ENCODE peak calls at places on chromosomes 11 and 22, in ten cellular contexts. R is cardiac muscle cell; N is adrenal gland; I is right atrium auricular region; Z is mammary epithelial cell; B is neural progenitor cell; Y is astrocyte; W is effector memory CD4-positive, alpha-beta T cell; T is lung; V is naive thymus-derived CD4-positive, alpha-beta T cell. O is an unnamed sample. For H3K4me1, the result is how much of the 10 kb centered on the place peaks cover.

GRCh38 chr11:69874178-69874983 is 55.2 kb upstream of the FGF3 start:
- DNase-seq in W (no peak), Y (no peak), T (no peak), B (no peak), Z (no peak), R (no peak), N (no peak), V (no peak), I (no peak), O (no peak)

GRCh38 chr11:13118194-13118593 is 109.1 kb downstream of the RASSF10 start:
- DNase-seq in Z (peak), T (no peak), R (peak), N (no peak), V (no peak), Y (peak), I (no peak), B (no peak), W (no peak), O (no peak)

GRCh38 chr22:27512283-27512761 is 289.2 kb downstream of the MN1 start:
- DNase-seq in N (peak), R (peak), Z (peak), W (no peak), I (peak), Y (peak), T (peak), V (no peak), B (no peak), O (peak)

GRCh38 chr22:30826670-30827355 is 132.1 kb downstream of the OSBP2 start:
- DNase-seq in B (no peak), W (no peak), I (no peak), V (no peak), T (no peak), Y (no peak), Z (no peak), R (no peak), N (no peak), O (no peak)

GRCh38 chr22:29704528-29705285 is 15.1 kb upstream of the CABP7 start:
- DNase-seq in N (no peak), Z (no peak), B (no peak), T (no peak), R (peak), I (no peak), Y (peak), V (no peak), W (no peak), O (peak)

GRCh38 chr11:84384637-84385227 is 1098.6 kb upstream of the CCDC90B start:
- DNase-seq in N (peak), W (no peak), B (peak), Y (peak), V (no peak), R (peak), I (peak), Z (peak), T (peak), O (no peak)

GRCh38 chr11:126862664-126863247 is 137.8 kb downstream of the KIRREL3 start:
- DNase-seq in Y (no peak), V (no peak), N (no peak), T (no peak), B (peak), Z (no peak), R (no peak), W (no peak), I (no peak), O (no peak)

GRCh38 chr11:59560702-59561469 is 49.5 kb downstream of the OR4D9 start:
- DNase-seq in W (peak), I (peak), Z (peak), V (peak), T (peak), N (peak), B (peak), R (peak), Y (peak), O (peak)

GRCh38 chr11:133988686-133989410 is 32.1 kb upstream of the IGSF9B start:
- DNase-seq in V (no peak), I (no peak), W (no peak), N (no peak), R (no peak), Z (no peak), T (no peak), Y (no peak), B (no peak), O (no peak)

GRCh38 chr11:111358038-111359001 is 20.8 kb downstream of the POU2AF1 start:
- DNase-seq in I (no peak), Z (no peak), R (no peak), V (no peak), T (peak), B (no peak), W (no peak), Y (no peak), N (no peak), O (no peak)

GRCh38 chr11:118142081-118142480 is 10.5 kb downstream of the SCN4B start:
- DNase-seq in Y (no peak), R (peak), N (no peak), T (no peak), W (no peak), I (no peak), Z (peak), B (no peak), V (no peak), O (no peak)

GRCh38 chr11:32830413-32830738 is 649 bp downstream of the PRRG4 start:
- DNase-seq in I (no peak), V (no peak), Y (no peak), B (no peak), R (peak), Z (peak), W (no peak), N (peak), T (peak), O (no peak)

GRCh38 chr11:10742460-10743208 is 8.4 kb upstream of the CTR9 start:
- DNase-seq in B (no peak), R (peak), W (peak), Z (peak), T (no peak), Y (peak), I (no peak), N (peak), V (no peak), O (no peak)

GRCh38 chr11:114285599-114285998 is 10.6 kb upstream of the NNMT start:
- DNase-seq in B (no peak), R (peak), Y (peak), I (no peak), V (no peak), N (no peak), W (no peak), Z (no peak), T (no peak), O (no peak)

GRCh38 chr11:4680341-4680740 is 17.3 kb downstream of the OR51E2 start:
- DNase-seq in B (no peak), N (no peak), Y (no peak), V (no peak), W (no peak), T (no peak), R (no peak), Z (no peak), I (no peak), O (no peak)

GRCh38 chr11:2750601-2751522 is 51.1 kb upstream of the KCNQ1OT1 start:
- DNase-seq in B (peak), Y (no peak), I (no peak), W (no peak), R (no peak), N (no peak), Z (no peak), V (no peak), T (no peak), O (no peak)

GRCh38 chr11:20397281-20397680 is 9.8 kb downstream of the PRMT3 start:
- DNase-seq in V (peak), Y (peak), B (peak), T (no peak), I (no peak), R (peak), W (no peak), N (peak), Z (peak), O (no peak)

DNA sequence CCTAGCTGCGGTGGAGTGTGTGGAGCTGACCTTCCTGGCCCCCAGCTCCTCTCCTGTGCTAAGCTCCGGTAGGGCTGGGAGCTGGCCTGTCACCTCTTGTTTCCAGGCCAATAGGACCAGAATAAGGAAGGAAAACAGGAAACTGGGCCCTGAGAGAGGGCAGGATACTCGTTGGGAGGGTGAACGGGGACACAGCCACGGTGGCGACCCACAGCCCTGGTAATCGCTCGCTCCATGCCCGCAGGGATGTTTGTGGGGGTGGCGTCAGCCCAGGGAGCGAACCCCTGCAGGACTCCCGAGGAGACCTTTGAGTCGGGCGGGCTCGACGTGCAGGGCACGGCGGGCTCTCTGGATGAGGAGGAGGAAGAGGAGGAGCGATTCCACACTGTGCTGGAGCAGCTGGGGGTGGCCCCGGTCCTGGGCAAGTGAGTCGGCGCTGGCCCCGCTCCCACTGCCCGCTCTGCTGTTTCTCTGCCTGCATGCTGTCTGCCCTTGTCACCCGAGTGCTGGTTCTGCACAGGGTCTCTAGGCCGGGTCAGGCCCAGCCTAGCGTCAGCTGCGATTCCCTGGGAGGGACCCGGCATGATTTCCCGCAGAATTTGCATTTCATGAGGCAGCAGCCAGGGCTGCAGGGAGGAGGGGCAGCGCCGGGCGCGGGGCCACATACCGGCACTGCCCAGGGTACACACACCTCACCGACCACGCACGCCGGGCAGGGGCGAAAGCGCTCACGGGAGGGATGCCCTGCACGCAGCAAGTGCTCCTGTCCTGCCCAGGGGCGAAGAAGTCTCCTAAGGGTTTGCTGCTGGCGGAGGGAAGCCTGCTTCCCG is 1.6 kb downstream of the CRACR2B start:
- DNase-seq in I (no peak), B (peak), Z (no peak), V (no peak), N (no peak), T (peak), R (peak), Y (no peak), W (no peak), O (no peak)
- H3K4me3 ChIP-seq in I (peak), B (peak), Z (no peak), V (no peak), N (no peak), T (no peak), R (peak), Y (peak), W (peak), O (no peak)

GRCh38 chr11:47183031-47183856 is 3.0 kb downstream of the PACSIN3 start:
- DNase-seq in Y (no peak), B (no peak), N (no peak), W (no peak), I (no peak), Z (no peak), V (no peak), R (no peak), T (no peak), O (no peak)

GRCh38 chr11:47184711-47185304 is 1.4 kb downstream of the PACSIN3 start:
- DNase-seq in W (no peak), T (no peak), Y (no peak), R (peak), B (peak), Z (no peak), I (no peak), N (peak), V (no peak), O (peak)

GRCh38 chr11:47182380-47182779 is 3.9 kb downstream of the PACSIN3 start:
- DNase-seq in N (no peak), T (no peak), I (no peak), V (no peak), R (no peak), B (no peak), Y (no peak), W (no peak), Z (no peak), O (no peak)

GRCh38 chr11:47185305-47186075 is 744 bp downstream of the PACSIN3 start:
- DNase-seq in Z (peak), V (no peak), Y (no peak), W (no peak), T (peak), N (peak), I (no peak), B (peak), R (peak), O (peak)

DNA sequence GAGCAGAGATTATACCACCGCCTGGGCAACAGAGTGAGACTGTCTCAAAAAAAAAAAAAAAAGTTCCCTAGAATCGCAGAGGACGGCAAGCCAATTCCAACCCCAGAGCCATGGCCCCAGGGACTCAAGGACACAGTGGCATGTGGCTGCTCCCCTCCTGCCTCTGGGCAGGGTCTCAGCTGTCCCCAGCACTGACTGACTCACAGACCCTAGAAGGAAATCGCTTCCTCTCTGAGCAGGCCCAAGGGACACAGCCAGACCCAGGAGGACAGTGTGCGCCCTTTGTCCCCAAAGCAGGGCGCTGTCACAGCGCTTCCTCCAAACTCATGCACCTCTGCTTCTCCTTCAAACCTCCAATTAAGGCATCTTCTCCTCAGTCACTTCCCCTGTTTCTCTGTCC is 2.3 kb downstream of the PACSIN3 start:
- DNase-seq in T (no peak), V (no peak), W (no peak), R (no peak), Z (no peak), N (peak), I (no peak), Y (no peak), B (no peak), O (no peak)
- H3K4me1 ChIP-seq in T (under half), V (under half), W (under half), R (under half), Z (under half), N (under half), I (under half), Y (under half), B (under half), O (under half)

GRCh38 chr11:48000432-48000831 is 20.1 kb downstream of the PTPRJ start:
- DNase-seq in Z (no peak), Y (no peak), N (no peak), T (no peak), I (no peak), V (no peak), W (no peak), B (no peak), R (no peak), O (no peak)
- H3K27ac ChIP-seq in Z (no peak), Y (no peak), N (no peak), T (no peak), I (no peak), V (peak), W (peak), B (no peak), R (no peak), O (no peak)

DNA sequence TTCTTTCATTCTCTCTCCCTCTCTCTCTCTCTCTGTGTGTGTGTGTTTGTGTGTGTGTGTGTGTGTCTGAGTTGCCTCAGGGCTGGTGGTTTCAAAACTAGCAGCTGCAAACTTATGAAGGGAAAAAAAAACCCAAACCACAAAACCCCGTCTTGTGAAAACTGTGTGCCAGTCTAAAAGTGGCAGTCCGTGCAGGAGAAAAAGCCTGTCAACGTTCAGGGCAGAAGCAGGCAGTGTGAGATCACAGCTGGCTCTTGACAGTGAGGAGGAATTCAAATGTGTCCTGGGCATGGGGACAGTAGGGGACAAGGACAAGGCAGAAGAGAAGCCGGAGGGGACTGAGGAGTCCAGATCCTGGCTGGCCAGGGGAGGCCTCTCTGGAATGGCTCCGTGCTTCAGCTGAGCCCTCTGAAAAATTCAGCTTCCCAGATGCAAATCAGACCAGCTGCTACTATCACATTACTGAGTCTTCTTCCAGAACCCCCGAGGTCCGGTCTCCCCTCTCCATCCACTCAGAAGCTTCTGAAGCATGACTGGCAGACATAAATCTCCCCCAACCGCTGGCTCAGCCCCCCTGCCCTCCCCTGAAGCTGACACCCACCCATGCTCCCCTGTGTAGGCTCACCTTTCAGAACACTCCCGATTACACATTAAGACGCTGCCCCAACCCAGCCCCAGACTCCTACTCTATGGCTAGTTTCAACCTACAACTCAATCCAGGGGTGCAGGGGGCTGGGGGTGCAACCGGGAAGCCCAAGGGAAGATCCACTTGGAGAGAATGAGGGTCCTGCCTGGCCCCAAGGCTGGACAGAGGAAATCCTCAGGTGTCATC is 32.0 kb downstream of the FLI1 start:
- DNase-seq in I (no peak), R (peak), Y (peak), W (peak), Z (peak), V (peak), T (no peak), N (no peak), B (no peak), O (no peak)
- H3K4me3 ChIP-seq in I (no peak), R (no peak), Y (no peak), W (peak), Z (no peak), V (peak), T (no peak), N (no peak), B (no peak), O (no peak)

GRCh38 chr11:124887667-124888013 is 10.0 kb downstream of the ROBO4 start:
- DNase-seq in N (no peak), B (no peak), Y (no peak), Z (no peak), V (no peak), I (no peak), W (no peak), T (no peak), R (no peak), O (no peak)
- H3K4me1 ChIP-seq in N (under half), B (under half), Y (under half), Z (under half), V (under half), I (under half), W (under half), T (under half), R (under half), O (under half)

DNA sequence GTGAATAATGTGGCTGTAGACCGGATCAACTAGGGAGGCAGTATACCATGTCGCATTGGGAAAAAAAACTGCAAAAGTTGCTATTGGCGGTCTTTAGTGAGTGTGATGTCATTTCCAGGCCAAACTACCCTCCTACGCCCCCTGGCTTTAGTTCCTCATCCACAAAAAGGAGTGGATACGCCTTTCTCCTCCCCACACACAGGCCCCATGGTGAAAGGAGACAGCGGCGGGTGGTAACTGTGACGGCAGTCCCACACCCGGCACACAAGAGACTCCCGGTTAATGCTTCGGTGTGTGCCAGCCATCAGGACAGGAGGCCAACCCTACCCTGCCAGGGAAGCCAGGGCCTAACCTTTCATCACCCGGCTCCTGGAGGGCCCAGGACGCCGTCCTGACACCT is 11.0 kb downstream of the TP53I11 start:
- DNase-seq in Z (no peak), Y (no peak), N (no peak), B (peak), W (no peak), I (peak), V (no peak), T (no peak), R (peak), O (no peak)
- H3K27ac ChIP-seq in Z (no peak), Y (no peak), N (peak), B (no peak), W (no peak), I (peak), V (no peak), T (no peak), R (no peak), O (no peak)

GRCh38 chr11:112459001-112459400 is 198.3 kb upstream of the PLET1 start:
- DNase-seq in T (no peak), Z (no peak), R (no peak), W (no peak), V (no peak), B (no peak), N (no peak), Y (no peak), I (no peak), O (no peak)
- H3K4me3 ChIP-seq in T (no peak), Z (peak), R (no peak), W (peak), V (no peak), B (no peak), N (no peak), Y (no peak), I (no peak), O (peak)

DNA sequence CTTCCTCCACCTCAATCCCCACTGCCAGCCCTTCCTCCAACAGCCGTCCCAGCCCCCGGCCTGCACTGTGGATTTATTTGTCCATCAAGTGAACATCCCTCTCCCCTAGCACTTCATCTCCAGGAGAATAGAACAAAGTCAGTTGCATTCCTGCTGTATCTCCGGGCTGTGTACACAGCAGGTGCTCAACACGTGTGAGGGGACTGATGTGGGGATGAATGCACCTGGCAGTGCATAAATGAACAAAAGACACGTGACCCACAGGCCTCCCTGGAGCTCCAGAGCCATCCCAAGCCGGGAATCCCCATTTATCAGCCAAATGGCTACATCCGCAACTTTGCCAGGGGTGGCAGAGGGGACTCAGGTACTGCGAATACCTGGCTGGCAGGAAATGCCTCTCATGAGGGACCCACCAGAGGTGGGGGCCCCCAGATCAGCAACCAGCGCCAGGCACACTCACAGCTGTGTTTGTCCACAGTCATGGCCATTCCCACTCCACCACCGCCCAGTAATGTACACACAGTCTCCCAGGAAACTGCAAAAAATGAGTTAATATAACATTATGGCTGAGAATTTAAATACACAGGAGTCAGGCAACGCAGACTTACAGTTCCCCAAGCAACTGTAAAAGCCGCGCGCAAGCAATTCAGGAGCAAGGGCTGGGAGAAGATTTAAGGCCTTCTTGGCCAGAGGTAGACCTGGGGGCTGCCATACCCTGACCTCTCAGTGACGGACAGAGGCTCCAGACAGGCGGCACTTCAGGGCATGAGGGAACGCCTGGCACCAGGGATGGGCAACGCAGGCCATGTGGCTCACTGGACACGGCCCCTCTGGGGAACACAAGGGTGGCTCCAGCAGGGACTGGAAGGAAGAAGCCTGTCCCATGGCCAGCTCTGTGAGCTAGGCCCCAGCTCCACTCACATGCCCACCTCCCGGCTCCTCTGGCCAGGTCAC is 50.3 kb upstream of the TCF20 start:
- DNase-seq in W (no peak), I (no peak), Z (no peak), R (no peak), B (no peak), Y (no peak), T (no peak), V (no peak), N (no peak), O (no peak)
- H3K4me1 ChIP-seq in W (under half), I (under half), Z (half or more), R (under half), B (under half), Y (under half), T (under half), V (under half), N (under half), O (under half)

O was measured in pancreas.